ENCODE peak calls at places on chromosome 5, in seven cellular contexts. B is AG09319; V is activated CD8-positive, alpha-beta T cell treated with anti-CD3 and anti-CD28 coated beads for 36 hours; E is adrenal gland; P is esophagus muscularis mucosa; G is cardiac fibroblast; W is lower lobe of right lung. R is an unnamed sample.

GRCh38 chr5:139900546-139901250 is 105.1 kb downstream of the PSD2 start:
- DNase-seq in G (no peak), E (no peak), P (no peak), V (no peak), W (no peak), B (no peak), R (no peak)

GRCh38 chr5:121870489-121870888 is 18.8 kb downstream of the FTMT start:
- DNase-seq in P (no peak), B (no peak), G (peak), W (no peak), V (no peak), E (no peak), R (no peak)

GRCh38 chr5:145946112-145946861 is 9.9 kb downstream of the SH3RF2 start:
- DNase-seq in V (peak), E (peak), B (no peak), G (peak), W (no peak), P (no peak), R (peak)

GRCh38 chr5:124397290-124397689 is 349.1 kb downstream of the ZNF608 start:
- DNase-seq in P (no peak), E (no peak), V (no peak), G (no peak), W (no peak), B (no peak), R (no peak)

GRCh38 chr5:399296-400281 is 43.4 kb upstream of the EXOC3 start:
- DNase-seq in G (peak), E (peak), P (peak), V (peak), B (peak), W (peak), R (peak)

GRCh38 chr5:135537271-135537670 is 1.5 kb upstream of the NEUROG1 start:
- DNase-seq in P (no peak), E (no peak), V (no peak), W (no peak), B (no peak), G (no peak), R (no peak)

GRCh38 chr5:108998216-108998615 is 250.5 kb downstream of the FER start:
- DNase-seq in W (no peak), P (no peak), G (no peak), V (no peak), B (no peak), E (no peak), R (no peak)

GRCh38 chr5:79728396-79728795 is 38.8 kb downstream of the CMYA5 start:
- DNase-seq in G (no peak), W (no peak), V (peak), P (no peak), E (no peak), B (no peak), R (no peak)

GRCh38 chr5:34959323-34959722 is 30.0 kb downstream of the DNAJC21 start:
- DNase-seq in E (no peak), W (no peak), P (no peak), G (peak), B (no peak), V (peak), R (peak)

GRCh38 chr5:160466121-160466520 is 44.5 kb downstream of the PTTG1 start:
- DNase-seq in B (no peak), V (no peak), E (no peak), P (no peak), W (no peak), G (no peak), R (no peak)

GRCh38 chr5:83353231-83353630 is 118.3 kb upstream of the VCAN start:
- DNase-seq in P (no peak), V (no peak), E (no peak), G (no peak), B (no peak), W (no peak), R (no peak)

GRCh38 chr5:14208071-14209021 is 65.2 kb downstream of the TRIO start:
- DNase-seq in V (no peak), P (no peak), E (no peak), B (peak), G (peak), W (no peak), R (no peak)

GRCh38 chr5:81425569-81425968 is 31.6 kb upstream of the ACOT12 start:
- DNase-seq in V (no peak), W (no peak), P (no peak), E (no peak), B (no peak), G (peak), R (peak)

GRCh38 chr5:6783787-6784186 is 70.6 kb downstream of the TENT4A start:
- DNase-seq in P (peak), B (no peak), E (no peak), V (no peak), W (no peak), G (no peak), R (no peak)

GRCh38 chr5:7754997-7755596 is 95.8 kb downstream of the CFAP90 start:
- DNase-seq in E (peak), B (no peak), V (peak), G (peak), W (peak), P (no peak), R (peak)

GRCh38 chr5:33843579-33843978 is 48.2 kb downstream of the ADAMTS12 start:
- DNase-seq in V (no peak), G (peak), B (no peak), W (no peak), E (no peak), P (no peak), R (no peak)

GRCh38 chr5:83715316-83716060 is 5.2 kb downstream of the HAPLN1 start:
- DNase-seq in V (no peak), B (no peak), W (no peak), E (no peak), P (no peak), G (peak), R (no peak)

GRCh38 chr5:124583469-124584350 is 162.7 kb downstream of the ZNF608 start:
- DNase-seq in W (no peak), B (no peak), G (peak), E (no peak), P (no peak), V (peak), R (peak)

GRCh38 chr5:97854871-97855762 is 672.1 kb upstream of the RIOK2 start:
- DNase-seq in W (no peak), E (no peak), G (peak), B (no peak), V (no peak), P (no peak), R (no peak)

GRCh38 chr5:95511606-95512005 is 43.2 kb downstream of the SKIC3 start:
- DNase-seq in B (no peak), G (no peak), V (no peak), W (no peak), E (no peak), P (no peak), R (no peak)

GRCh38 chr5:175531361-175531760 is 53.0 kb downstream of the SFXN1 start:
- DNase-seq in B (no peak), E (no peak), P (no peak), G (no peak), W (no peak), V (no peak), R (no peak)

GRCh38 chr5:14270212-14270702 is 127.1 kb downstream of the TRIO start:
- DNase-seq in B (no peak), P (no peak), E (peak), V (peak), W (no peak), G (peak), R (peak)

GRCh38 chr5:160605266-160605665 is 183.6 kb downstream of the PTTG1 start:
- DNase-seq in P (no peak), B (no peak), E (no peak), V (no peak), G (no peak), W (no peak), R (no peak)

GRCh38 chr5:28254846-28255245 is 1216.5 kb upstream of the CDH9 start:
- DNase-seq in E (no peak), P (no peak), V (no peak), G (no peak), W (no peak), B (no peak), R (no peak)

GRCh38 chr5:54739371-54739770 is 221.8 kb downstream of the SNX18 start:
- DNase-seq in V (no peak), W (no peak), E (no peak), P (no peak), G (no peak), B (no peak), R (no peak)

GRCh38 chr5:140176028-140176382 is 1.0 kb downstream of the CYSTM1 start:
- DNase-seq in W (no peak), V (no peak), P (no peak), G (no peak), E (no peak), B (no peak), R (no peak)

GRCh38 chr5:149174847-149175234 is 33.5 kb downstream of the ABLIM3 start:
- DNase-seq in E (no peak), B (no peak), W (no peak), V (no peak), G (no peak), P (no peak), R (no peak)

GRCh38 chr5:127938746-127939145 is 144.8 kb upstream of the SLC12A2 start:
- DNase-seq in G (no peak), P (no peak), E (no peak), B (no peak), W (no peak), V (no peak), R (no peak)

GRCh38 chr5:1633605-1634336 is 110.0 kb upstream of the LPCAT1 start:
- DNase-seq in E (peak), B (peak), V (peak), G (peak), W (peak), P (no peak), R (peak)

GRCh38 chr5:170273968-170274710 is 23.4 kb downstream of the LCP2 start:
- DNase-seq in P (no peak), E (no peak), G (peak), W (no peak), V (peak), B (no peak), R (no peak)

GRCh38 chr5:36535390-36535789 is 71.0 kb upstream of the SLC1A3 start:
- DNase-seq in G (no peak), V (no peak), P (no peak), E (no peak), B (no peak), W (no peak), R (no peak)

GRCh38 chr5:123117989-123118388 is 28.9 kb downstream of the PRDM6 start:
- DNase-seq in V (no peak), P (no peak), G (no peak), B (no peak), W (no peak), E (no peak), R (no peak)

GRCh38 chr5:110442856-110443255 is 283.6 kb downstream of the TMEM232 start:
- DNase-seq in V (no peak), G (no peak), P (no peak), W (no peak), E (no peak), B (no peak), R (no peak)

GRCh38 chr5:110439280-110439679 is 287.2 kb downstream of the TMEM232 start:
- DNase-seq in P (no peak), E (peak), V (no peak), G (no peak), B (no peak), W (no peak), R (no peak)

GRCh38 chr5:110435207-110435606 is 291.3 kb downstream of the TMEM232 start:
- DNase-seq in B (no peak), G (no peak), P (no peak), E (no peak), W (no peak), V (no peak), R (no peak)

GRCh38 chr5:110440058-110440457 is 286.4 kb downstream of the TMEM232 start:
- DNase-seq in W (no peak), G (no peak), B (no peak), E (no peak), V (no peak), P (no peak), R (no peak)

DNA sequence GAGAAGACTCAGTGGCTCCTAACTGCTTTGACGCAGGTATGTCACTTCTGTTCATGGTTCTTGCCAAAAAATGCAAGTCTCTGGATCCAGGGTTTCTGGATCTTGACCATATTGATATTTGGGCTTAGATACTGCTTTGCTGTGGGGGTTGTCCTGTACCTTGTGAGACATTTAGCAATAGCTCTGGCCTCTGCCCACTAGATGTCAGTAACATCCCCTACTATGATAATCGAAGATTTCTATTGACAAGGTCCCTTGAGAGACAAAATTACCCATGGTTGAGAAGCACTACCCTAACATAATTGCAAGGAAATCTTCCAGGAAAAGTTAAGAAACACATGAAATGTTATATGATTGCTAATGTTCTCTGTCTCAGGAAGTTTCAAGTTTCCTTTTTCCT is 285.4 kb downstream of the TMEM232 start:
- DNase-seq in V (peak), P (no peak), E (no peak), G (peak), W (no peak), B (peak), R (peak)
- TF ChIP-seq CTCF in V (no peak), P (no peak), E (peak), G (peak), W (no peak), B (peak), R (peak)

GRCh38 chr5:151741678-151742423 is 16.6 kb downstream of the ATOX1 start:
- DNase-seq in W (no peak), E (no peak), P (no peak), B (no peak), G (peak), V (no peak), R (no peak)

GRCh38 chr5:151740958-151741373 is 17.5 kb downstream of the ATOX1 start:
- DNase-seq in W (no peak), E (no peak), B (no peak), G (peak), V (no peak), P (no peak), R (no peak)

GRCh38 chr5:151745071-151745705 is 13.2 kb downstream of the ATOX1 start:
- DNase-seq in V (peak), G (peak), E (peak), B (no peak), W (peak), P (no peak), R (no peak)

GRCh38 chr5:151743535-151743934 is 14.9 kb downstream of the ATOX1 start:
- DNase-seq in G (peak), P (no peak), W (no peak), V (no peak), E (no peak), B (no peak), R (no peak)

GRCh38 chr5:151742870-151743294 is 15.5 kb downstream of the ATOX1 start:
- DNase-seq in E (peak), V (no peak), B (no peak), W (no peak), G (peak), P (no peak), R (no peak)
- TF ChIP-seq CTCF in E (peak), V (no peak), B (peak), W (peak), G (peak), P (peak), R (no peak)

DNA sequence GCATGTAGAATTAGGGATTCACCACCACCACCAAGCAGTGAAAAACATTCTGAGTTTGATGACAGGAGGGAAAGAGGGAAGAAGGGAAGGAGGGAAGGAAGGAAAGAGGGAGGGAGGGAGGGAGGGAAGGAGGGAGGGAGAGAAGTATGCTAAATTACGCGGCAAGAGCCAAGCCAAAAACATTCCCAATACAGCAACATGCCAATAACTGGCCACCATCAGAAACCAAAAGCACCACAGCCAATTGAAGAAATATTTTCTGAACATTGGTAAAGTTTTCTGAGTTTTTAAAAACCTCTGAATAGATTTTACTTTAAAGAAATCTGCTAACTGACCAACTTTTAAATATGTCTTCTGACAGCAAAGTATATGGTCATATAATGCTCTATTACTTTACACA is 36.0 kb downstream of the FNIP1 start:
- DNase-seq in B (no peak), G (no peak), P (no peak), E (no peak), V (no peak), W (no peak), R (no peak)
- TF ChIP-seq CTCF in B (no peak), G (no peak), P (no peak), E (no peak), V (no peak), W (no peak), R (no peak)

GRCh38 chr5:165502893-165503696 is 1997.7 kb downstream of the MAT2B start:
- DNase-seq in V (no peak), P (no peak), W (no peak), G (no peak), E (no peak), B (no peak), R (no peak)

GRCh38 chr5:165495829-165496380 is 1990.5 kb downstream of the MAT2B start:
- DNase-seq in P (no peak), G (no peak), B (no peak), E (no peak), W (no peak), V (no peak), R (no peak)

GRCh38 chr5:165497707-165498106 is 1992.3 kb downstream of the MAT2B start:
- DNase-seq in P (no peak), B (no peak), G (peak), W (no peak), V (no peak), E (no peak), R (no peak)
- TF ChIP-seq CTCF in P (no peak), B (no peak), G (no peak), W (peak), V (no peak), E (peak), R (no peak)